ENCODE peak calls at places on chromosome 22, in six cellular contexts. B is NB4, X is A549, J is HepG2, O is GM12878, A is K562. L is an unnamed sample.

GRCh38 chr22:24133187-24133965 is 47.9 kb upstream of the SUSD2 start:
- DNase-seq in X (peak; percentile 27), J (no peak), O (no peak), A (no peak), B (peak; percentile 49), L (no peak)

GRCh38 chr22:50536231-50536630 is 6.4 kb upstream of the TYMP start:
- DNase-seq in J (no peak), O (no peak), X (no peak), A (no peak), B (no peak), L (no peak)

GRCh38 chr22:39431821-39432251 is 25.0 kb upstream of the MGAT3 start:
- DNase-seq in B (no peak), J (no peak), O (no peak), X (no peak), A (no peak), L (peak; percentile 83)

GRCh38 chr22:25410849-25411248 is 153.6 kb upstream of the GRK3 start:
- DNase-seq in B (no peak), A (no peak), J (no peak), O (no peak), X (no peak), L (no peak)

GRCh38 chr22:31681625-31682345 is 19.8 kb upstream of the PISD start:
- DNase-seq in O (no peak), B (no peak), J (no peak), A (no peak), X (no peak), L (no peak)

GRCh38 chr22:37433786-37434185 is 6.5 kb upstream of the ELFN2 start:
- DNase-seq in B (no peak), O (no peak), A (no peak), X (no peak), J (no peak), L (no peak)

GRCh38 chr22:39176673-39177455 is 24.4 kb upstream of the CBX7 start:
- DNase-seq in O (no peak), B (no peak), J (no peak), A (no peak), X (no peak), L (peak; percentile 21)

GRCh38 chr22:33034753-33035152 is 23.4 kb downstream of the SYN3 start:
- DNase-seq in X (no peak), O (no peak), J (no peak), B (no peak), A (no peak), L (no peak)

GRCh38 chr22:22903355-22903777 is 15.8 kb downstream of the IGLL5 start:
- DNase-seq in B (no peak), O (no peak), X (no peak), A (no peak), J (no peak), L (no peak)

GRCh38 chr22:19407649-19408606 is 23.6 kb downstream of the HIRA start:
- DNase-seq in O (no peak), B (no peak), J (no peak), X (no peak), A (peak; percentile 96), L (no peak)

GRCh38 chr22:35648066-35649025 is at the start of gene APOL6:
- DNase-seq in X (peak; percentile 23), O (peak; percentile 65), A (peak; percentile 27), B (peak; percentile 77), J (peak; percentile 76), L (peak; percentile 50)

GRCh38 chr22:36759481-36760159 is 16.3 kb downstream of the IFT27 start:
- DNase-seq in A (no peak), O (no peak), B (no peak), J (no peak), X (no peak), L (no peak)

GRCh38 chr22:24819941-24820461 is 14.0 kb downstream of the SGSM1 start:
- DNase-seq in B (no peak), O (no peak), J (no peak), X (peak; percentile 37), A (no peak), L (no peak)

GRCh38 chr22:19635644-19636043 is 78.7 kb upstream of the SEPTIN5 start:
- DNase-seq in J (no peak), A (no peak), X (no peak), O (no peak), B (no peak), L (no peak)

GRCh38 chr22:37314315-37315046 is 32.2 kb downstream of the CYTH4 start:
- DNase-seq in J (no peak), B (peak; percentile 79), O (no peak), X (no peak), A (no peak), L (peak; percentile 26)

GRCh38 chr22:37854946-37855345 is 5.7 kb downstream of the EIF3L start:
- DNase-seq in B (no peak), X (no peak), A (no peak), J (no peak), O (no peak), L (no peak)

GRCh38 chr22:33811686-33812085 is 108.6 kb downstream of the LARGE1 start:
- DNase-seq in J (no peak), X (no peak), O (no peak), B (no peak), A (no peak), L (no peak)

GRCh38 chr22:31841029-31841827 is 87.4 kb downstream of the DEPDC5 start:
- DNase-seq in O (no peak), B (no peak), A (no peak), X (no peak), J (no peak), L (no peak)

GRCh38 chr22:50627914-50628542 is at the start of gene ARSA:
- DNase-seq in X (peak; percentile 56), J (peak; percentile 70), O (peak; percentile 11), A (peak; percentile 82), B (peak; percentile 87), L (peak; percentile 77)

GRCh38 chr22:20904008-20904979 is 12.9 kb upstream of the CRKL start:
- DNase-seq in O (no peak), J (peak; percentile 67), B (peak; percentile 93), A (peak; percentile 54), X (peak; percentile 82), L (no peak)

GRCh38 chr22:29782061-29782845 is 15.1 kb downstream of the UQCR10 start:
- DNase-seq in O (no peak), X (no peak), A (no peak), J (peak; percentile 50), B (no peak), L (no peak)

GRCh38 chr22:17121235-17122195 is at the start of gene TMEM121B:
- DNase-seq in A (peak; percentile 41), O (no peak), X (peak; percentile 14), B (peak; percentile 80), J (no peak), L (peak; percentile 23)

GRCh38 chr22:17119481-17120202 is 1.5 kb downstream of the TMEM121B start:
- DNase-seq in J (no peak), X (peak; percentile 59), O (no peak), A (peak; percentile 56), B (peak; percentile 57), L (no peak)

GRCh38 chr22:17120281-17120680 is 879 bp downstream of the TMEM121B start:
- DNase-seq in O (no peak), A (peak; percentile 74), B (peak; percentile 70), X (peak; percentile 27), J (no peak), L (peak; percentile 31)

GRCh38 chr22:17118342-17118741 is 2.8 kb downstream of the TMEM121B start:
- DNase-seq in J (no peak), B (peak; percentile 6), O (no peak), X (no peak), A (no peak), L (no peak)

GRCh38 chr22:17120711-17121234 is 387 bp downstream of the TMEM121B start:
- DNase-seq in A (peak; percentile 20), B (peak; percentile 66), O (no peak), J (no peak), X (no peak), L (no peak)
- TF ChIP-seq MYC in A (no peak), B (no peak), O (no peak), J (no peak), X (no peak), L (no peak)

GRCh38 chr22:43881091-43882061 is 10.4 kb downstream of the PNPLA5 start:
- DNase-seq in O (no peak), X (no peak), J (no peak), B (no peak), A (no peak), L (no peak)
- TF ChIP-seq MYC in O (no peak), X (no peak), J (no peak), B (no peak), A (no peak), L (no peak)

DNA sequence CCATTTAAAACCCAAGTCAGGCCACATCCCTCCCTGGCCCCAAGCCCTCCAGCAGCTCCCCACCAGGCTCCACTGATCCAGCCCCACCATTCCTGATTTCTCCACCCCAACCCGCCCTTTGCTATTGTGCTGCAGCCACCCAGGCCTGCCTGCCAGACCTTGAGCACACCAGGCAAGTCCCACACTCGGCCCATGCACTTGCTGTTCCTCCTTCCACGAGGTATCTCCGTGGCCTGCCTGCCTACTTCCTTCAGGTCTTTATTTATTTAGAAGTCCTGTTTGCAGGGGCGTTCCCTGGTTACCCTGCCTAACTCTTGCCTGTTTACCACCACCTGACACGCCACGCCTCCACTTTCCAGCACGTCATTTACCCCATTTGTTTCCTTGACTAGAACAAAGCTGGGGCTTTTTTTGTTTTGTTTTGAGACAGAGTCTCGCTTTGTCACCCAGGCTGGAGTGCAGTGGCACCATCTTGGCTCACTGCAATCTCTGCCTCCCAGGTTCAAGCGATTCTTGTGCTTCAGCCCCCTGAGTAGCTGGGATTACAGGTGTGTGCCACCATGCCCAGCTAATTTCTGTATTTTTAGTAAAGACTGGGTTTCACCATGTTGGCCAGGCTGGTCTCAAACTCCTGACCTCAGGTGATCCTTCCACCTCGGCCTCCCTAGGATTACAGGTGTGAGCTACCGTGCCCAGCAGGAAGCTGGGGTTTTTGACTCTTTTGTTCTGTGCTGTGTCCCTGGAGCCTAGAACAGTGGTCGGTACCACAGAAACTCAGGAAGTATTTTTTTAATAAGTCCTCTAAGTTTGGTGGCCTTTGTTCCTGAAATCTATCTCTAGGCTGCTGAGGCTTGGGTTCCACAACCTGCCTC is 6.7 kb downstream of the CENPM start:
- DNase-seq in X (peak; percentile 67), J (no peak), B (peak; percentile 64), A (peak; percentile 43), O (peak; percentile 98), L (no peak)
- TF ChIP-seq MYC in X (no peak), J (no peak), B (no peak), A (no peak), O (peak; percentile 66), L (no peak)

GRCh38 chr22:49440931-49441330 is 386.7 kb downstream of the BRD1 start:
- DNase-seq in B (no peak), X (no peak), J (no peak), A (no peak), O (no peak), L (no peak)
- TF ChIP-seq MYC in B (no peak), X (no peak), J (no peak), A (no peak), O (no peak), L (no peak)

DNA sequence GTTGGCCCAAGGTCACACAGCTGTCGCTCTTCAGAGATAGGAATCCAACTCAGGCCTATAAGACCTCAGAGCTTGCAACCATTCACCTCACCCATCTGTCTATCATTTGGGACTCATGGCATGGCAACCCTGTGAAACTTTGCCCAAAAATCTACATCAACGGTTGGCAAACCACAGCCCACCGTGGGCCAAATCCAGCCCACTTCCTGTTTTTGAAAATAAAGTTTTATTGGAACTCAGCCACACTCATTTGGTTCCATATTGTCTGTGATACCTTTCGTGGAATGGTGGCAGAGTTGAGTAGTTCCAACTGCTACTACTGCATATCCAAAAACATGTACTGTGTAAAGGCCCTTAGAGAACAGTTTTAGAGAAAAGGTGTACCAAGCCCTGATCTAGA is 307.8 kb downstream of the MN1 start:
- DNase-seq in O (no peak), A (no peak), J (no peak), X (no peak), B (no peak), L (no peak)
- TF ChIP-seq MYC in O (no peak), A (no peak), J (no peak), X (no peak), B (no peak), L (no peak)

GRCh38 chr22:45296628-45297297 is 12.0 kb downstream of the UPK3A start:
- DNase-seq in A (no peak), B (peak; percentile 30), O (no peak), J (no peak), X (no peak), L (no peak)
- TF ChIP-seq MYC in A (no peak), B (no peak), O (no peak), J (no peak), X (no peak), L (no peak)